ENCODE peak calls at places on chromosomes 1 and 21, in five cellular contexts. One of them, this sample, is unnamed.

GRCh38 chr1:147496571-147496970 is 44.7 kb upstream of the BCL9 start:
- DNase-seq in endothelial cell: peak; percentile 17
- DNase-seq in NB4: no peak
- DNase-seq in nephron progenitor cell: no peak
- DNase-seq in stimulated activated CD4-positive, alpha-beta T cell treated with anti-CD3 and anti-CD28 coated beads, Interleukin-4, amount 100 ng/mL, for 48 hours: no peak
- DNase-seq in this sample: no peak

GRCh38 chr1:244092293-244093264 is 41.5 kb downstream of the ZBTB18 start:
- DNase-seq in nephron progenitor cell: no peak
- DNase-seq in stimulated activated CD4-positive, alpha-beta T cell treated with anti-CD3 and anti-CD28 coated beads, Interleukin-4, amount 100 ng/mL, for 48 hours: no peak
- DNase-seq in endothelial cell: no peak
- DNase-seq in NB4: no peak
- DNase-seq in this sample: no peak

GRCh38 chr1:201020647-201021332 is 2.7 kb downstream of the KIF21B start:
- DNase-seq in nephron progenitor cell: peak; percentile 53
- DNase-seq in stimulated activated CD4-positive, alpha-beta T cell treated with anti-CD3 and anti-CD28 coated beads, Interleukin-4, amount 100 ng/mL, for 48 hours: no peak
- DNase-seq in NB4: peak; percentile 53
- DNase-seq in endothelial cell: peak; percentile 30
- DNase-seq in this sample: peak; percentile 68

GRCh38 chr1:169019419-169020058 is 87.0 kb upstream of the ATP1B1 start:
- DNase-seq in stimulated activated CD4-positive, alpha-beta T cell treated with anti-CD3 and anti-CD28 coated beads, Interleukin-4, amount 100 ng/mL, for 48 hours: no peak
- DNase-seq in nephron progenitor cell: no peak
- DNase-seq in NB4: no peak
- DNase-seq in endothelial cell: no peak
- DNase-seq in this sample: no peak

GRCh38 chr1:207304710-207305151 is 16.7 kb upstream of the CD55 start:
- DNase-seq in NB4: no peak
- DNase-seq in endothelial cell: no peak
- DNase-seq in stimulated activated CD4-positive, alpha-beta T cell treated with anti-CD3 and anti-CD28 coated beads, Interleukin-4, amount 100 ng/mL, for 48 hours: no peak
- DNase-seq in nephron progenitor cell: no peak
- DNase-seq in this sample: no peak

GRCh38 chr1:209613351-209614150 is 30.0 kb downstream of the CAMK1G start:
- DNase-seq in endothelial cell: no peak
- DNase-seq in stimulated activated CD4-positive, alpha-beta T cell treated with anti-CD3 and anti-CD28 coated beads, Interleukin-4, amount 100 ng/mL, for 48 hours: no peak
- DNase-seq in nephron progenitor cell: no peak
- DNase-seq in NB4: no peak
- DNase-seq in this sample: no peak

GRCh38 chr1:226268421-226269124 is 40.4 kb downstream of the LIN9 start:
- DNase-seq in nephron progenitor cell: no peak
- DNase-seq in endothelial cell: no peak
- DNase-seq in stimulated activated CD4-positive, alpha-beta T cell treated with anti-CD3 and anti-CD28 coated beads, Interleukin-4, amount 100 ng/mL, for 48 hours: no peak
- DNase-seq in NB4: no peak
- DNase-seq in this sample: no peak

GRCh38 chr1:99850458-99850974 is 355 bp downstream of the AGL start:
- DNase-seq in NB4: peak; percentile 7
- DNase-seq in endothelial cell: no peak
- DNase-seq in stimulated activated CD4-positive, alpha-beta T cell treated with anti-CD3 and anti-CD28 coated beads, Interleukin-4, amount 100 ng/mL, for 48 hours: no peak
- DNase-seq in nephron progenitor cell: no peak
- DNase-seq in this sample: no peak

GRCh38 chr1:29358183-29358582 is 121.9 kb downstream of the PTPRU start:
- DNase-seq in nephron progenitor cell: no peak
- DNase-seq in endothelial cell: no peak
- DNase-seq in stimulated activated CD4-positive, alpha-beta T cell treated with anti-CD3 and anti-CD28 coated beads, Interleukin-4, amount 100 ng/mL, for 48 hours: no peak
- DNase-seq in NB4: no peak
- DNase-seq in this sample: no peak

GRCh38 chr1:65310078-65310587 is 790 bp downstream of the DNAJC6 start:
- DNase-seq in nephron progenitor cell: no peak
- DNase-seq in NB4: no peak
- DNase-seq in stimulated activated CD4-positive, alpha-beta T cell treated with anti-CD3 and anti-CD28 coated beads, Interleukin-4, amount 100 ng/mL, for 48 hours: no peak
- DNase-seq in endothelial cell: no peak
- DNase-seq in this sample: no peak

GRCh38 chr21:45478115-45478801 is 64.0 kb downstream of the SLC19A1 start:
- DNase-seq in nephron progenitor cell: peak; percentile 77
- DNase-seq in NB4: peak; percentile 90
- DNase-seq in endothelial cell: peak; percentile 76
- DNase-seq in stimulated activated CD4-positive, alpha-beta T cell treated with anti-CD3 and anti-CD28 coated beads, Interleukin-4, amount 100 ng/mL, for 48 hours: peak; percentile 72
- DNase-seq in this sample: peak; percentile 61

GRCh38 chr1:42173961-42174715 is 9.6 kb upstream of the GUCA2A start:
- DNase-seq in NB4: no peak
- DNase-seq in stimulated activated CD4-positive, alpha-beta T cell treated with anti-CD3 and anti-CD28 coated beads, Interleukin-4, amount 100 ng/mL, for 48 hours: no peak
- DNase-seq in endothelial cell: no peak
- DNase-seq in nephron progenitor cell: no peak
- DNase-seq in this sample: no peak

GRCh38 chr1:200708161-200708560 is 30.5 kb upstream of the CAMSAP2 start:
- DNase-seq in stimulated activated CD4-positive, alpha-beta T cell treated with anti-CD3 and anti-CD28 coated beads, Interleukin-4, amount 100 ng/mL, for 48 hours: no peak
- DNase-seq in NB4: no peak
- DNase-seq in nephron progenitor cell: no peak
- DNase-seq in endothelial cell: no peak
- DNase-seq in this sample: no peak

GRCh38 chr1:234619071-234619480 is 9.1 kb upstream of the IRF2BP2 start:
- DNase-seq in NB4: no peak
- DNase-seq in nephron progenitor cell: no peak
- DNase-seq in stimulated activated CD4-positive, alpha-beta T cell treated with anti-CD3 and anti-CD28 coated beads, Interleukin-4, amount 100 ng/mL, for 48 hours: no peak
- DNase-seq in endothelial cell: no peak
- DNase-seq in this sample: no peak

GRCh38 chr1:53449026-53449425 is 10.2 kb upstream of the DMRTB1 start:
- DNase-seq in NB4: no peak
- DNase-seq in stimulated activated CD4-positive, alpha-beta T cell treated with anti-CD3 and anti-CD28 coated beads, Interleukin-4, amount 100 ng/mL, for 48 hours: no peak
- DNase-seq in endothelial cell: no peak
- DNase-seq in nephron progenitor cell: no peak
- DNase-seq in this sample: no peak

GRCh38 chr21:38807987-38808386 is 2.3 kb downstream of the ETS2 start:
- DNase-seq in NB4: no peak
- DNase-seq in stimulated activated CD4-positive, alpha-beta T cell treated with anti-CD3 and anti-CD28 coated beads, Interleukin-4, amount 100 ng/mL, for 48 hours: no peak
- DNase-seq in endothelial cell: no peak
- DNase-seq in nephron progenitor cell: no peak
- DNase-seq in this sample: no peak

GRCh38 chr1:15733726-15734226 is 2.3 kb upstream of the SLC25A34 start:
- DNase-seq in endothelial cell: no peak
- DNase-seq in nephron progenitor cell: no peak
- DNase-seq in stimulated activated CD4-positive, alpha-beta T cell treated with anti-CD3 and anti-CD28 coated beads, Interleukin-4, amount 100 ng/mL, for 48 hours: no peak
- DNase-seq in NB4: no peak
- DNase-seq in this sample: no peak

GRCh38 chr1:32920833-32921232 is 19.6 kb upstream of the TMEM54 start:
- DNase-seq in endothelial cell: no peak
- DNase-seq in NB4: no peak
- DNase-seq in stimulated activated CD4-positive, alpha-beta T cell treated with anti-CD3 and anti-CD28 coated beads, Interleukin-4, amount 100 ng/mL, for 48 hours: no peak
- DNase-seq in nephron progenitor cell: no peak
- DNase-seq in this sample: no peak

GRCh38 chr1:61220531-61220930 is 138.2 kb downstream of the NFIA start:
- DNase-seq in stimulated activated CD4-positive, alpha-beta T cell treated with anti-CD3 and anti-CD28 coated beads, Interleukin-4, amount 100 ng/mL, for 48 hours: no peak
- DNase-seq in NB4: no peak
- DNase-seq in endothelial cell: no peak
- DNase-seq in nephron progenitor cell: no peak
- DNase-seq in this sample: no peak

GRCh38 chr1:164712131-164713031 is 153.4 kb downstream of the PBX1 start:
- DNase-seq in NB4: no peak
- DNase-seq in stimulated activated CD4-positive, alpha-beta T cell treated with anti-CD3 and anti-CD28 coated beads, Interleukin-4, amount 100 ng/mL, for 48 hours: no peak
- DNase-seq in endothelial cell: peak; percentile 8
- DNase-seq in nephron progenitor cell: no peak
- DNase-seq in this sample: no peak

GRCh38 chr1:38454236-38454635 is 405.3 kb downstream of the RRAGC start:
- DNase-seq in endothelial cell: no peak
- DNase-seq in nephron progenitor cell: peak; percentile 21
- DNase-seq in stimulated activated CD4-positive, alpha-beta T cell treated with anti-CD3 and anti-CD28 coated beads, Interleukin-4, amount 100 ng/mL, for 48 hours: no peak
- DNase-seq in NB4: peak; percentile 9
- DNase-seq in this sample: no peak

GRCh38 chr1:195754297-195754696 is 853.9 kb downstream of the KCNT2 start:
- DNase-seq in nephron progenitor cell: no peak
- DNase-seq in NB4: no peak
- DNase-seq in endothelial cell: no peak
- DNase-seq in stimulated activated CD4-positive, alpha-beta T cell treated with anti-CD3 and anti-CD28 coated beads, Interleukin-4, amount 100 ng/mL, for 48 hours: no peak
- DNase-seq in this sample: no peak